ENCODE peak calls at places on chromosomes 4 and X, in five cellular contexts. J, R, Y, N and Q are unnamed samples.

GRCh38 chr4:89836897-89837384 is at the start of gene SNCA:
- DNase-seq in J (peak), R (peak), Y (peak), N (peak), Q (peak)

GRCh38 chr4:40827774-40828173 is 78.0 kb downstream of the NSUN7 start:
- DNase-seq in J (no peak), R (no peak), Y (no peak), N (no peak), Q (peak)

GRCh38 chr4:148173397-148174017 is 268.7 kb downstream of the NR3C2 start:
- DNase-seq in J (no peak), R (no peak), Y (no peak), N (no peak), Q (no peak)

GRCh38 chr4:142095886-142096605 is 459.7 kb downstream of the IL15 start:
- DNase-seq in J (peak), R (no peak), Y (no peak), N (no peak), Q (no peak)

GRCh38 chr4:140743194-140743931 is 12.8 kb downstream of the TBC1D9 start:
- DNase-seq in J (no peak), R (peak), Y (no peak), N (no peak), Q (no peak)

GRCh38 chr4:159498371-159499115 is 395.7 kb downstream of the RAPGEF2 start:
- DNase-seq in J (no peak), R (no peak), Y (no peak), N (no peak), Q (no peak)

GRCh38 chrX:45900751-45901150 is 644.5 kb downstream of the ZNF674 start:
- DNase-seq in J (no peak), R (no peak), Y (no peak), N (no peak), Q (no peak)

GRCh38 chr4:118313098-118313497 is 39.7 kb downstream of the PRSS12 start:
- DNase-seq in J (no peak), R (no peak), Y (no peak), N (no peak), Q (no peak)

GRCh38 chr4:119025440-119025839 is 110.2 kb upstream of the MYOZ2 start:
- DNase-seq in J (peak), R (no peak), Y (no peak), N (no peak), Q (no peak)

GRCh38 chrX:133676344-133677122 is 261.2 kb upstream of the GPC4 start:
- DNase-seq in J (no peak), R (no peak), Y (no peak), N (no peak), Q (no peak)

GRCh38 chr4:152903658-152904057 is 32.5 kb upstream of the FHDC1 start:
- DNase-seq in J (no peak), R (no peak), Y (no peak), N (no peak), Q (no peak)

GRCh38 chrX:131764224-131764623 is 220.3 kb downstream of the OR13H1 start:
- DNase-seq in J (no peak), R (no peak), Y (no peak), N (no peak), Q (no peak)

GRCh38 chr4:25527044-25527443 is 128.6 kb upstream of the SLC34A2 start:
- DNase-seq in J (no peak), R (no peak), Y (no peak), N (no peak), Q (no peak)

GRCh38 chr4:110216079-110216478 is 17.7 kb upstream of the ELOVL6 start:
- DNase-seq in J (no peak), R (no peak), Y (no peak), N (no peak), Q (no peak)

GRCh38 chrX:13376857-13377441 is 57.1 kb upstream of the ATXN3L start:
- DNase-seq in J (peak), R (no peak), Y (no peak), N (no peak), Q (peak)

GRCh38 chrX:136574548-136574947 is 42.5 kb downstream of the VGLL1 start:
- DNase-seq in J (no peak), R (no peak), Y (no peak), N (no peak), Q (no peak)

GRCh38 chr4:25440478-25441030 is 63.5 kb downstream of the ANAPC4 start:
- DNase-seq in J (peak), R (no peak), Y (no peak), N (no peak), Q (no peak)

GRCh38 chrX:149499766-149500165 is 5.3 kb downstream of the IDS start:
- DNase-seq in J (no peak), R (no peak), Y (no peak), N (no peak), Q (no peak)

GRCh38 chr4:37453361-37454262 is 209.1 kb downstream of the NWD2 start:
- DNase-seq in J (peak), R (peak), Y (peak), N (peak), Q (peak)

GRCh38 chrX:135707880-135708279 is 5.6 kb upstream of the CT45A1 start:
- DNase-seq in J (no peak), R (peak), Y (no peak), N (no peak), Q (peak)

GRCh38 chr4:130257271-130257670 is 1161.3 kb downstream of the C4orf33 start:
- DNase-seq in J (no peak), R (no peak), Y (no peak), N (no peak), Q (no peak)

GRCh38 chrX:40106677-40107290 is 9.0 kb upstream of the BCOR start:
- DNase-seq in J (no peak), R (no peak), Y (no peak), N (no peak), Q (no peak)

GRCh38 chr4:71882113-71882512 is 98.2 kb upstream of the GC start:
- DNase-seq in J (no peak), R (no peak), Y (no peak), N (no peak), Q (no peak)

GRCh38 chrX:76127341-76127740 is 45.5 kb upstream of the PBDC1 start:
- DNase-seq in J (no peak), R (no peak), Y (no peak), N (no peak), Q (peak)

GRCh38 chr4:80154547-80154933 is 42.8 kb upstream of the PRDM8 start:
- DNase-seq in J (no peak), R (no peak), Y (no peak), N (no peak), Q (no peak)

GRCh38 chr4:73811841-73812240 is 24.6 kb upstream of the CXCL6 start:
- DNase-seq in J (no peak), R (no peak), Y (no peak), N (no peak), Q (no peak)

GRCh38 chrX:75038925-75039324 is 113.7 kb upstream of the NEXMIF start:
- DNase-seq in J (no peak), R (no peak), Y (no peak), N (no peak), Q (peak)

GRCh38 chrX:149949743-149950436 is 11.6 kb upstream of the EOLA2 start:
- DNase-seq in J (no peak), R (no peak), Y (no peak), N (no peak), Q (no peak)

GRCh38 chr4:186260504-186261448 is 5.2 kb upstream of the F11 start:
- DNase-seq in J (no peak), R (no peak), Y (no peak), N (no peak), Q (no peak)

GRCh38 chr4:78756721-78757120 is 19.4 kb upstream of the BMP2K start:
- DNase-seq in J (no peak), R (no peak), Y (no peak), N (no peak), Q (no peak)

GRCh38 chr4:76518241-76518640 is 83.2 kb downstream of the SHROOM3 start:
- DNase-seq in J (no peak), R (no peak), Y (no peak), N (no peak), Q (no peak)

GRCh38 chrX:17521871-17522693 is 147.1 kb downstream of the NHS start:
- DNase-seq in J (peak), R (no peak), Y (no peak), N (no peak), Q (no peak)

GRCh38 chr4:152665691-152666410 is 13.9 kb downstream of the TMEM154 start:
- DNase-seq in J (no peak), R (no peak), Y (no peak), N (no peak), Q (no peak)

GRCh38 chr4:128844931-128845330 is 35.4 kb downstream of the JADE1 start:
- DNase-seq in J (no peak), R (no peak), Y (peak), N (no peak), Q (no peak)

GRCh38 chr4:121077496-121077895 is 5.2 kb upstream of the NDNF start:
- DNase-seq in J (no peak), R (no peak), Y (no peak), N (no peak), Q (no peak)

DNA sequence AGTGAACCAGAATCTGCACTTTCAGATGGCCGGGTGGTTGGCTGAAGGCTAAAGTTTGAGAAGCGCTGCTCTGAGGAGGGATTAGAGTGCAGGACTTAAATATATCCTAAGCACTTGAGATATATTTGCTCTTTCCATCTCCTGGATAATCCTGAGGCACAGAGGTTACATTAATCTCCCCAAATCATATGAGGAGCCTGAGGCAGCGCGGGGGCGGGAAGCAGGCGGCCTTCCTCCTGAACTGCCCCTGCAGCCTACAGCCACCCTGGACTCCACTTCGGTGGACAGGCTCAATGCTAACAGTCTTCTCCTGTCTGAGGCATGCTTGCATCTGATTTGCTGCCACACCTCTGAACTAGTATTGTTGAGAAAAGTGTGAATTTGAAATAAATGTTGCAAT is 72.5 kb downstream of the AFAP1 start:
- DNase-seq in J (no peak), R (no peak), Y (no peak), N (no peak), Q (no peak)
- TF ChIP-seq CTCF in J (no peak), R (no peak), Y (no peak), N (no peak), Q (no peak)

DNA sequence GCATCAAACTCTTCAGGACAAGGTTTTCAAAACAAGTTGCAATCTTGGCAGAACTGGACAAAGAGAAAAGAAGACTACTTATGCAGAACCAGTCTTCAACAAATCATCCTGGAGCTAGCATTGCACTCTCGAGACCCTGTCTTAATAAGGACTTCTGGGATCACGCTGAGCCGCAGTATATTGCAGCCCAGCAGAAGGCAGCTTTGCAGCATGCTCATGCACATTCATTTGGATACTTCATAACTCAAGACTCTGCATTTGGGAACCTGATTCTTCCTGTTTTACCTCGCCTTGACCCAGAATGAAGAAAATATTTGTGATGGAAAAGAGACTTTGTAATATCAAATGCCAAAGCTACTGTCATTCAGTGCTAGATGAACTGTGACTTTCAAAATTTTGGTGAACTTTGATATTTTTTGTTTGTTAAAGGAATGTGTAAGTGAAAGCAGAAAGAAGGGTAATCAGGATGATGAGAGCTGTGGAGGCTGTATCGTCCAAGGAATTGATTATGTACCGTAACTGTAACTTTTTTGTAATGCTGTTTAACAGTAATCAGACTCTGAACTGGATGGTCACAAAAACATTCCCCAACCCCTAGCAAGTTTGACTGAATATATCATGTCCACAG is 27.2 kb downstream of the HSPA4L start:
- DNase-seq in J (no peak), R (no peak), Y (no peak), N (no peak), Q (no peak)
- TF ChIP-seq CTCF in J (no peak), R (peak), Y (no peak), N (no peak), Q (no peak)

DNA sequence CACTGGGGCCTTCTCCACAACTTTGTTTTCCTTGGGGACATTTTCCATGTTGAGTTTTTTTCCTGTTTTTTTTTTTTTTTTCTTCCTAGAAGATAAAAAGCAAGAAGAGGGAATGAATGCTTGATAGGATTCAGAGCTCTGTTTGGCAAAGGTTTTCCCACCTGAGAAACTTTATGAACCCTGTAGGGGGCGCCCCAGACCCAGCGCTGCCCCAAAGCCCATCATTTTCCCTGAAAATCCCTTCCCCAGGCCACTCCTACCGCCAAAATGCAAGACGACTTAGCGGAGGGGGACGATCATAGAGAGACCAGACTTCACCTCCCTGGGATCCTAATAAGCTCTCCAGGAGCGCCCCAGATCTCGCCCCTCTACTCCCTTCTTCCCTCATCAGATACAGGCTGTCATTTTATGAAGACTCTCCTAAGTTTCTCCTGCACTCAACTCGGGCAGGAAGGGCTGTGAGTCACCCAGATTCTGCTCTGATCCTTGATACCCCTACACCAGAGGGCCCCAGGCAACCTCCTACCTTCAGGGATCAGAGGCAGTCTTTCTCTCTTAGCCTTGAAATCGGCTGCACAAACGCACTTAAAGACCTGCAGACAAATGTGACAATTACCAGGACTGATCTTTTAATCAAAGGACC is 1.4 kb downstream of the BEX5 start:
- DNase-seq in J (no peak), R (no peak), Y (no peak), N (no peak), Q (peak)
- TF ChIP-seq CTCF in J (no peak), R (peak), Y (no peak), N (peak), Q (peak)

DNA sequence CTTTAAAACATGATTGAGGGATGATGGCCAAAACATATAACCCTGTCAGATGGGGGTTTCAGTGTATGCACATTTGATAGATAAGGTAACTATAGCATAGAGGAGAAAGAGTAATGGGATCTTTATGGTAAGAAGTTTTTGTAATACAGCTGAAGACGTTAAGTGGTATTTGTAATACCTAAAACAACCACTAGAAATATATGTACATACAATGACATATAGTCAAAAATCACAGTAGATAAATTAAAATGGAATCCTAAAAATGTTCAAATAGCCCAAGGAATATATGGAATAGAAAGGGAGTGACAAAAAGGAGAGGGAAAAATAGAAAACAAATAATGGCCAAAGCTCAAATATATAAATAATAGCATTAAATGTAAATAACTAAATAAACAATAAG is 371.3 kb upstream of the FSTL5 start:
- DNase-seq in J (no peak), R (no peak), Y (no peak), N (no peak), Q (no peak)
- TF ChIP-seq CTCF in J (no peak), R (no peak), Y (no peak), N (no peak), Q (no peak)

GRCh38 chrX:2642791-2643190 is 48.3 kb upstream of the CD99 start:
- DNase-seq in J (no peak), R (no peak), Y (no peak), N (no peak), Q (peak)
- TF ChIP-seq CTCF in J (no peak), R (no peak), Y (no peak), N (no peak), Q (no peak)

DNA sequence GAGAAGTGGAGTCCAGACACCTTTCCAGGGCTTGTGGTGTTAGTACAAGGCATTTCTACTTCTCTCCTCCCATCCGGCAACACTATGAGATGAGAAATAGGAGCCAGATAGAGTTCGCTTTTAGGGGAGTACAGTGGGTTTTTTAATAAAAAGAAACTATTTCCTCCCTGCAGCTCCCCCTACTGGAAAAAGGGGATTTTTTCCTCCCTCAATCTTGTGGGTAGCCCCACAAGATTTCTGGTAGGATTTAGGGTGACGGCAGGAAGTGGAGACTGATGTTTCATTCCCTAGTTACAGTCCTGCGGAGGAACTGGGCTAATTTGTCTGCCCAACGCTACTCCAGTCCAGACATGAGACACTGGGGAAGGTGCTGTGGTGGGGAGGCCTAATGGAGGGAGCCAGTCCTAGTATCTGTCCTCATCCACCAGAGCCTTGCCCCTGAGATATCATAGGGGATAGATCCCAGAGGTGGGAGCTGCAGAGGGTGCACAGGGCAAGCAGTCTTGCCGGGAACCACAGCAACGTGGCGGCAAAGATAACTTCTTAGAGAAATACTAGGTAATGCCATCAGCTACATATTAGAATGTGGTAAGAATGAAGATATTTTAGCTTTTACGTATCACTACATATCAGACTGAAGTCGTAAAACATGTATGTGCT is 45.6 kb upstream of the PRKG2 start:
- DNase-seq in J (no peak), R (no peak), Y (no peak), N (no peak), Q (no peak)
- TF ChIP-seq CTCF in J (no peak), R (peak), Y (no peak), N (no peak), Q (no peak)